ENCODE peak calls at places on chromosome X, in seven cellular contexts. A, F, Q, X, I, W and M are unnamed samples. For H3K79me2, the result is how much of the 10 kb centered on the place peaks cover.

GRCh38 chrX:129737921-129738320 is 858 bp upstream of the XPNPEP2 start:
- DNase-seq in A (peak), F (no peak), Q (no peak), X (peak), I (peak), W (no peak), M (no peak)

GRCh38 chrX:45329217-45329616 is 128.5 kb upstream of the DIPK2B start:
- DNase-seq in A (no peak), F (no peak), Q (no peak), X (no peak), I (peak), W (no peak), M (no peak)

GRCh38 chrX:46574941-46575381 is 1.4 kb downstream of the CHST7 start:
- DNase-seq in A (peak), F (no peak), Q (peak), X (no peak), I (no peak), W (no peak), M (peak)

GRCh38 chrX:40078489-40079288 is 19.1 kb downstream of the BCOR start:
- DNase-seq in A (no peak), F (no peak), Q (no peak), X (no peak), I (no peak), W (no peak), M (peak)

GRCh38 chrX:15915959-15916703 is 61.5 kb upstream of the AP1S2 start:
- DNase-seq in A (no peak), F (no peak), Q (no peak), X (no peak), I (peak), W (no peak), M (no peak)

GRCh38 chrX:106170318-106170717 is 2.2 kb downstream of the PWWP3B start:
- DNase-seq in A (no peak), F (no peak), Q (peak), X (no peak), I (no peak), W (no peak), M (no peak)

GRCh38 chrX:107871136-107871535 is 45.5 kb downstream of the MID2 start:
- DNase-seq in A (no peak), F (no peak), Q (no peak), X (no peak), I (no peak), W (no peak), M (no peak)

GRCh38 chrX:25599061-25599460 is 539.1 kb upstream of the MAGEB18 start:
- DNase-seq in A (no peak), F (no peak), Q (no peak), X (no peak), I (peak), W (no peak), M (no peak)

GRCh38 chrX:97843200-97843811 is 959.6 kb downstream of the RPA4 start:
- DNase-seq in A (no peak), F (no peak), Q (no peak), X (no peak), I (no peak), W (no peak), M (no peak)

GRCh38 chrX:111270339-111270738 is at the start of gene CAPN6:
- DNase-seq in A (no peak), F (peak), Q (peak), X (no peak), I (peak), W (no peak), M (peak)

GRCh38 chrX:144849141-144849540 is 398.2 kb upstream of the SPANXN1 start:
- DNase-seq in A (no peak), F (no peak), Q (no peak), X (no peak), I (no peak), W (no peak), M (no peak)

GRCh38 chrX:69503835-69504625 is at the start of gene NALF2:
- DNase-seq in A (peak), F (peak), Q (peak), X (no peak), I (peak), W (peak), M (peak)

GRCh38 chrX:35461164-35461563 is 337.0 kb upstream of the MAGEB16 start:
- DNase-seq in A (no peak), F (no peak), Q (no peak), X (no peak), I (no peak), W (no peak), M (no peak)

GRCh38 chrX:40168183-40169015 is 70.6 kb upstream of the BCOR start:
- DNase-seq in A (peak), F (peak), Q (no peak), X (no peak), I (no peak), W (no peak), M (peak)

GRCh38 chrX:72115380-72115779 is 16.3 kb downstream of the RTL5 start:
- DNase-seq in A (no peak), F (no peak), Q (no peak), X (no peak), I (no peak), W (no peak), M (peak)

GRCh38 chrX:110746014-110746413 is 49.6 kb downstream of the CHRDL1 start:
- DNase-seq in A (no peak), F (no peak), Q (no peak), X (no peak), I (no peak), W (no peak), M (peak)

DNA sequence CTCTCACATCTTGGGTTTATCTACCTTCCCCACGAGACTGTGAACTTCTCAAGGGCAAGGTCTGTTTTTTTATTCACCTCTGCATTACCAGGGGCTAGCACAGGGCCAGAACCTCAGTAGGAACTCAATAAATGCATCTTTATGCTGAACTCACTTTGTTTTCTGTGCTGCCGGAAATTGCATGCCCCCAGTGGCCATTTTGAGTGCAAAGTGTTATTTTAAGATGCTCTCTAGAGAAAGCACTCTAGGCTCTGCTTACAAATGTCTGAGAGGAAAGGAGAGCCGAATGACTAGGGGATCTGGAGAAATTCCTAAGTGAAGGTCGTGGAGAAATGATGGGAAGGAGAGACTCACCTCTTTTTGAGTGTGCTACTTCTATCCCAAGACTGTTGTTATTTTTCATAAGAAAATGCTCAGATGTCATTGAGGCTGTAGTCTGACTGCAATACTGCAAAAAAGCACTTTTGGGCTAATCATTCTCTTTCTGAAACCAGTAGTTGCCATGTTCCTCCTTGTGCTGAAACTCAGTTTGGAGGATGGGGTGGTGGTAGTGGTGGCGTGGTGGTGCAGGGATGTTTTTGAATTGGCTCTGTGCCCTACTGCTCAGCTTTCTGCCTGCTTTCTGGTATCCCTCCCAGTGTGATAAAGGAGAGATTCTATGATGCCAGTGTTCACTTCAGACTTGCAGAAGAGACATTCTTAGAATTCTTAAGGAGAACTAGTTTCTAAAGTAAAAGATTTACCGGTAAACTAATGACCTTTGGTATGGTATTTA is 41.3 kb downstream of the DOCK11 start:
- DNase-seq in A (peak), F (no peak), Q (no peak), X (peak), I (peak), W (no peak), M (peak)
- H3K79me2 ChIP-seq in A (under half), F (under half), Q (under half), X (under half), I (under half), W (under half), M (under half)

GRCh38 chrX:115957862-115958490 is 212.6 kb upstream of the AGTR2 start:
- DNase-seq in A (no peak), F (no peak), Q (no peak), X (peak), I (no peak), W (peak), M (peak)
- TF ChIP-seq CTCF in A (no peak), F (peak), Q (no peak), X (peak), I (no peak), W (peak), M (peak)

GRCh38 chrX:152637649-152638442 is at the start of gene GABRQ:
- DNase-seq in A (no peak), F (peak), Q (peak), X (no peak), I (peak), W (no peak), M (peak)

GRCh38 chrX:152635941-152636340 is 1.8 kb upstream of the GABRQ start:
- DNase-seq in A (peak), F (peak), Q (peak), X (peak), I (peak), W (peak), M (peak)

GRCh38 chrX:152639426-152639825 is 1.7 kb downstream of the GABRQ start:
- DNase-seq in A (no peak), F (no peak), Q (no peak), X (no peak), I (no peak), W (no peak), M (no peak)

GRCh38 chrX:152640039-152640818 is 2.5 kb downstream of the GABRQ start:
- DNase-seq in A (no peak), F (no peak), Q (peak), X (no peak), I (peak), W (no peak), M (no peak)

GRCh38 chrX:152638443-152638904 is 779 bp downstream of the GABRQ start:
- DNase-seq in A (no peak), F (peak), Q (no peak), X (no peak), I (no peak), W (no peak), M (no peak)
- H3K4me3 ChIP-seq in A (no peak), F (peak), Q (no peak), X (no peak), I (peak), W (no peak), M (peak)

GRCh38 chrX:153825042-153825441 is 5.3 kb downstream of the PDZD4 start:
- DNase-seq in A (no peak), F (no peak), Q (no peak), X (no peak), I (no peak), W (no peak), M (no peak)
- H3K79me2 ChIP-seq in A (under half), F (under half), Q (under half), X (under half), I (under half), W (under half), M (under half)

GRCh38 chrX:47608130-47608810 is 11.4 kb downstream of the SYN1 start:
- DNase-seq in A (no peak), F (no peak), Q (no peak), X (no peak), I (no peak), W (no peak), M (peak)

GRCh38 chrX:47611926-47612325 is 7.7 kb downstream of the SYN1 start:
- DNase-seq in A (no peak), F (no peak), Q (no peak), X (no peak), I (no peak), W (no peak), M (no peak)

GRCh38 chrX:47605024-47605423 is 14.6 kb downstream of the SYN1 start:
- DNase-seq in A (no peak), F (no peak), Q (no peak), X (no peak), I (no peak), W (no peak), M (no peak)

GRCh38 chrX:47610506-47610905 is 9.2 kb downstream of the SYN1 start:
- DNase-seq in A (no peak), F (no peak), Q (no peak), X (no peak), I (no peak), W (no peak), M (no peak)

GRCh38 chrX:47607091-47607490 is 12.6 kb downstream of the SYN1 start:
- DNase-seq in A (no peak), F (no peak), Q (no peak), X (no peak), I (no peak), W (no peak), M (no peak)
- TF ChIP-seq CTCF in A (no peak), F (no peak), Q (no peak), X (no peak), I (no peak), W (no peak), M (no peak)

GRCh38 chrX:103063191-103063845 is 653 bp downstream of the BEX1 start:
- DNase-seq in A (no peak), F (peak), Q (peak), X (no peak), I (peak), W (peak), M (peak)
- H3K4me3 ChIP-seq in A (no peak), F (peak), Q (peak), X (no peak), I (peak), W (peak), M (peak)

DNA sequence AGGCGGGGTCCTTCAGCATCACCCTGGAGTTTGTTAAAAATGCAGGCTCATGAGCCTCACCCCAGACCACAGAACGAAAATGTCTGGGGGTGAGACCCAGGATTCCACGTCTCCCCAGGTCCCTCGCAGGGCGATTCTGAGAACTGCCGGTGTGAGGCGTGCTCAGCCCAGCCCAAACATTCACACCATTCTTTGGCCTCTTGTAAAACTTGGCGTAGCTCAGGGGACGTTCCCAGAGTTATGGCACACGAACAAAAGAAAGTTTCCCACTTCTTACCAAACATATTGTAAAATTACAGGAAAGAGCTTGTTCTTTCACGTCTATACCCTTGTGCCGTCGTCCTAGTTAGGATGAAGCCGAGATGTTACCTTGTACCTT is 12.9 kb downstream of the CD99 start:
- DNase-seq in A (no peak), F (no peak), Q (no peak), X (no peak), I (peak), W (no peak), M (no peak)
- H3K79me2 ChIP-seq in A (half or more), F (under half), Q (half or more), X (half or more), I (half or more), W (half or more), M (under half)

GRCh38 chrX:41293269-41293668 is 40.7 kb upstream of the DDX3X start:
- DNase-seq in A (peak), F (peak), Q (no peak), X (no peak), I (no peak), W (peak), M (peak)
- TF ChIP-seq CTCF in A (peak), F (peak), Q (no peak), X (peak), I (no peak), W (peak), M (peak)